ENCODE peak calls at places on chromosomes 16 and 17, in nine cellular contexts. J, F, Z, O, G, U, H, L and N are unnamed samples.

GRCh38 chr17:2392252-2393183 is 8.3 kb downstream of the MNT start:
- DNase-seq in J (peak; percentile 90), F (peak; percentile 97), Z (peak; percentile 98), O (peak; percentile 97), G (peak; percentile 92), U (peak; percentile 92), H (peak; percentile 97), L (peak; percentile 93), N (peak; percentile 96)

GRCh38 chr17:74964988-74965622 is 7.5 kb downstream of the HID1 start:
- DNase-seq in J (no peak), F (no peak), Z (no peak), O (no peak), G (peak; percentile 25), U (no peak), H (no peak), L (no peak), N (no peak)

GRCh38 chr16:85172465-85173071 is 60.3 kb upstream of the CIBAR2 start:
- DNase-seq in J (no peak), F (no peak), Z (no peak), O (no peak), G (no peak), U (peak; percentile 69), H (no peak), L (peak; percentile 66), N (no peak)

GRCh38 chr16:50675686-50676610 is 5.2 kb downstream of the SNX20 start:
- DNase-seq in J (no peak), F (no peak), Z (no peak), O (no peak), G (no peak), U (no peak), H (no peak), L (no peak), N (no peak)

GRCh38 chr17:34998205-34998604 is 17.9 kb downstream of the LIG3 start:
- DNase-seq in J (peak; percentile 58), F (peak; percentile 76), Z (peak; percentile 78), O (peak; percentile 63), G (peak; percentile 57), U (peak; percentile 66), H (peak; percentile 68), L (peak; percentile 95), N (peak; percentile 66)

GRCh38 chr17:2264023-2264860 is 39.3 kb downstream of the SMG6 start:
- DNase-seq in J (no peak), F (peak; percentile 20), Z (no peak), O (no peak), G (no peak), U (no peak), H (no peak), L (no peak), N (no peak)

GRCh38 chr17:676060-676745 is 38.4 kb downstream of the VPS53 start:
- DNase-seq in J (no peak), F (no peak), Z (no peak), O (no peak), G (no peak), U (no peak), H (no peak), L (no peak), N (no peak)

GRCh38 chr16:90077757-90078593 is 844 bp upstream of the PRDM7 start:
- DNase-seq in J (no peak), F (peak; percentile 66), Z (peak; percentile 55), O (peak; percentile 68), G (no peak), U (peak; percentile 4), H (peak; percentile 56), L (peak; percentile 10), N (no peak)

GRCh38 chr17:17929655-17930380 is 42.4 kb downstream of the TOM1L2 start:
- DNase-seq in J (no peak), F (no peak), Z (no peak), O (no peak), G (no peak), U (no peak), H (no peak), L (no peak), N (no peak)

GRCh38 chr17:78736526-78737079 is 45.5 kb downstream of the CYTH1 start:
- DNase-seq in J (no peak), F (peak; percentile 80), Z (peak; percentile 71), O (peak; percentile 91), G (peak; percentile 93), U (peak; percentile 93), H (peak; percentile 71), L (peak; percentile 89), N (peak; percentile 79)

GRCh38 chr17:78737332-78737731 is 44.7 kb downstream of the CYTH1 start:
- DNase-seq in J (no peak), F (no peak), Z (no peak), O (no peak), G (peak; percentile 73), U (peak; percentile 66), H (no peak), L (no peak), N (no peak)

GRCh38 chr17:78738245-78738644 is 43.8 kb downstream of the CYTH1 start:
- DNase-seq in J (no peak), F (no peak), Z (no peak), O (peak; percentile 77), G (no peak), U (no peak), H (no peak), L (no peak), N (no peak)

GRCh38 chr17:78734841-78735641 is 47.0 kb downstream of the CYTH1 start:
- DNase-seq in J (no peak), F (no peak), Z (no peak), O (peak; percentile 68), G (no peak), U (no peak), H (no peak), L (no peak), N (no peak)

DNA sequence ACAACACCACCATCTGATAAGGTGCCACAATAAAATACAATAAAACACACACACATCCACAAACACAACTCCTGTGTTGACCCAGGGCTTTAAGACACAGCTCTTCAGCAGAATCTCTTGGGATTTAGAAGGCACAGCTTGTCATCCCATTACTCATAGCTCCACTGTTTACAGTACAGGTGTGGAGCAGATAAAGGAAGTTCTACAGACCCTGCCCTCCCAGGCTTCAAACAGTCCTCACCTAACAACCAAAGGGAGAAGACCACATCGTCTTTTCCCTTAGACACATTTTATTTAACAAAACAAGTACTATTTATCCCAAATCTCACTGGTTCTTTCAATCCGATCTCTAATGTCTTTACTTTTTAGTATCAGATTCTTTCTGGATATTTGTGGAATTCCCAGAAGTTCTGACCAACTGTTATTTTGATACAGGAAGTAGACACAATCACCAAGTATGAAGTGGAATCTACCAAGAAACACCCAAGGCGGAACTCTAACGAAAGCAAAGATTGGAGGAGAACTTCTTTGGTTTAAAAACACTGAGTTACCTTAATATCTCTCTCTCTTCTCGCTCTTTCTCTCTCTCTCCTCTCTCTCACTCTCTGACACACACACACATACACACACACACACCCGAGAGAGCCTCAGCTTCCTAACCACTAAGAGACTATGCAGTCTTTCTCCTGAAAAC is 46.1 kb downstream of the CYTH1 start:
- DNase-seq in J (no peak), F (peak; percentile 57), Z (peak; percentile 51), O (peak; percentile 73), G (peak; percentile 79), U (peak; percentile 91), H (peak; percentile 52), L (no peak), N (no peak)
- H3K4me3 ChIP-seq in J (no peak overlapping the region), F (peak overlapping the region; percentile 75), Z (peak overlapping the region; percentile 88), O (peak overlapping the region; percentile 82), G (peak overlapping the region; percentile 56), U (peak overlapping the region; percentile 74), H (peak overlapping the region; percentile 79), L (peak overlapping the region; percentile 61), N (peak overlapping the region; percentile 56)

GRCh38 chr17:37191219-37191618 is 184.6 kb upstream of the C17orf78 start:
- DNase-seq in J (peak; percentile 66), F (no peak), Z (no peak), O (no peak), G (peak; percentile 33), U (peak; percentile 2), H (no peak), L (no peak), N (no peak)
- H3K4me3 ChIP-seq in J (no peak overlapping the region), F (no peak overlapping the region), Z (no peak overlapping the region), O (no peak overlapping the region), G (no peak overlapping the region), U (no peak overlapping the region), H (no peak overlapping the region), L (no peak overlapping the region), N (no peak overlapping the region)

GRCh38 chr17:81518113-81518784 is 5.7 kb upstream of the ACTG1 start:
- DNase-seq in J (no peak), F (no peak), Z (no peak), O (peak; percentile 40), G (no peak), U (peak; percentile 25), H (no peak), L (no peak), N (no peak)

GRCh38 chr17:81516439-81516838 is 3.8 kb upstream of the ACTG1 start:
- DNase-seq in J (no peak), F (no peak), Z (no peak), O (no peak), G (no peak), U (no peak), H (no peak), L (no peak), N (peak; percentile 18)

GRCh38 chr17:81518785-81519283 is 6.2 kb upstream of the ACTG1 start:
- DNase-seq in J (no peak), F (no peak), Z (no peak), O (peak; percentile 63), G (peak; percentile 49), U (peak; percentile 62), H (no peak), L (peak; percentile 55), N (peak; percentile 52)

GRCh38 chr17:81517009-81517338 is 4.4 kb upstream of the ACTG1 start:
- DNase-seq in J (no peak), F (no peak), Z (no peak), O (no peak), G (no peak), U (no peak), H (no peak), L (no peak), N (peak; percentile 15)

GRCh38 chr17:81517339-81518112 is 4.9 kb upstream of the ACTG1 start:
- DNase-seq in J (no peak), F (no peak), Z (no peak), O (peak; percentile 94), G (no peak), U (no peak), H (no peak), L (no peak), N (no peak)
- H3K4me3 ChIP-seq in J (peak overlapping the region; percentile 20), F (no peak overlapping the region), Z (no peak overlapping the region), O (peak overlapping the region; percentile 90), G (no peak overlapping the region), U (no peak overlapping the region), H (no peak overlapping the region), L (no peak overlapping the region), N (peak overlapping the region; percentile 95)

GRCh38 chr16:11586375-11586855 is 304 bp downstream of the LITAF start:
- DNase-seq in J (no peak), F (no peak), Z (no peak), O (no peak), G (no peak), U (no peak), H (peak; percentile 18), L (no peak), N (no peak)

GRCh38 chr16:11587643-11588247 is 1.0 kb upstream of the LITAF start:
- DNase-seq in J (no peak), F (no peak), Z (no peak), O (no peak), G (no peak), U (no peak), H (no peak), L (no peak), N (no peak)

GRCh38 chr16:11583889-11584565 is 2.7 kb downstream of the LITAF start:
- DNase-seq in J (no peak), F (no peak), Z (no peak), O (no peak), G (peak; percentile 20), U (peak; percentile 41), H (no peak), L (no peak), N (no peak)

GRCh38 chr16:11586856-11587642 is at the start of gene LITAF:
- DNase-seq in J (no peak), F (peak; percentile 58), Z (peak; percentile 59), O (peak; percentile 55), G (peak; percentile 74), U (peak; percentile 23), H (peak; percentile 65), L (peak; percentile 67), N (peak; percentile 66)

GRCh38 chr16:11585460-11586374 is 1.0 kb downstream of the LITAF start:
- DNase-seq in J (no peak), F (no peak), Z (no peak), O (peak; percentile 39), G (peak; percentile 33), U (no peak), H (peak; percentile 27), L (no peak), N (peak; percentile 33)
- H3K4me3 ChIP-seq in J (peak overlapping the region; percentile 58), F (peak overlapping the region; percentile 88), Z (peak overlapping the region; percentile 96), O (peak overlapping the region; percentile 70), G (peak overlapping the region; percentile 72), U (peak overlapping the region; percentile 68), H (peak overlapping the region; percentile 96), L (peak overlapping the region; percentile 93), N (peak overlapping the region; percentile 77)